ENCODE peak calls at places on chromosome 2, in eight cellular contexts. J is psoas muscle, T is WTC11, C is B cell, M is A673, O is cardiac fibroblast, N is mucosa of descending colon, D is OCI-LY7. I is an unnamed sample.

GRCh38 chr2:209579236-209579749 is 155.4 kb downstream of the MAP2 start:
- DNase-seq in J (no peak), T (peak; percentile 21), C (no peak), M (peak; percentile 45), O (peak; percentile 50), N (no peak), D (no peak), I (no peak)

GRCh38 chr2:223779877-223780276 is 57.5 kb downstream of the AP1S3 start:
- DNase-seq in J (no peak), T (peak; percentile 64), C (peak; percentile 72), M (peak; percentile 85), O (peak; percentile 75), N (no peak), D (peak; percentile 81), I (no peak)

GRCh38 chr2:11669454-11670291 is at the start of gene NTSR2:
- DNase-seq in J (peak; percentile 83), T (peak; percentile 81), C (peak; percentile 69), M (peak; percentile 73), O (peak; percentile 45), N (peak; percentile 71), D (no peak), I (no peak)

GRCh38 chr2:240060977-240061591 is 7.8 kb upstream of the OR6B3 start:
- DNase-seq in J (no peak), T (no peak), C (no peak), M (peak; percentile 71), O (peak; percentile 65), N (no peak), D (peak; percentile 63), I (peak; percentile 17)

GRCh38 chr2:22795467-22795866 is 589.5 kb upstream of the KLHL29 start:
- DNase-seq in J (no peak), T (no peak), C (no peak), M (no peak), O (no peak), N (no peak), D (no peak), I (no peak)

GRCh38 chr2:47898089-47898731 is 8.1 kb downstream of the FBXO11 start:
- DNase-seq in J (no peak), T (no peak), C (no peak), M (no peak), O (no peak), N (no peak), D (no peak), I (no peak)

GRCh38 chr2:119736021-119736420 is 23.7 kb upstream of the PTPN4 start:
- DNase-seq in J (no peak), T (no peak), C (no peak), M (peak; percentile 72), O (no peak), N (no peak), D (no peak), I (no peak)

GRCh38 chr2:26312471-26312870 is 33.5 kb upstream of the SELENOI start:
- DNase-seq in J (no peak), T (no peak), C (no peak), M (no peak), O (no peak), N (no peak), D (no peak), I (no peak)

GRCh38 chr2:20064841-20065240 is 13.4 kb upstream of the LAPTM4A start:
- DNase-seq in J (no peak), T (no peak), C (no peak), M (no peak), O (no peak), N (peak; percentile 55), D (no peak), I (no peak)

DNA sequence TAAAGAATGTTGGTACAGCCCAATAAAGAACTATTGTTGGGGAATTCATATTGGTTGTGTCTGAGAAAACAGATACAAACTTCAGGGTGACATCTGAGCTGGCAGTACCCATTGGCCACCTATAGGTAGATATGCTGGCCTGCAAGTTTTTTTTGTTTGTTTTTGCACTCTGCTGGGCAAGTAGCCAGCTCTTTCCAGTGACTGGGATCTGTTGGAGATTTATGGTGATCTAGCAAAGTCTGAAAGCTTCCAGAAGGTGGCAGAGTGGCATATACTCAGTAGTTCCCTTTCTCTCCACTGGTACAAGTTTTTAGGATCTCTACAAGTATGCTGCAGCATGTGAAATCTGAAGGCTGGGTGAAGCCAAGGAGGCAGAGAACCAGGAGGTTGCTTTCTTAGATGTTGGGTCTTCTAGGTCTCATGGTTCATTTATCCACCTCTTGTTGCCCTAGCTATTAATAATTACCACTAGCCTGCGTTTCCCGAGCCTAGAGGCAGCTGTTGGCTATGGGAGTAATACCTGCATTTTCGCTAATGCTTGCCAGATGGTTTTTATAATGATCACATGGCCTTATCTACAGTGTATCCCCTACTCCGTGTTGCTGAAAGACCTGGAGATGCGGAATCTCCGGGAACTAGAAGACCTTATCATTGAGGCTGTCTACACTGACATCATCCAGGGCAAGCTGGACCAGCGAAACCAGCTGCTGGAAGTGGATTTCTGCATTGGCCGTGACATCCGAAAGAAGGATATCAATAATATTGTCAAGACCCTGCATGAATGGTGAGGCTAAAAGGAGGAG is 9.5 kb downstream of the COPS7B start:
- DNase-seq in J (no peak), T (no peak), C (no peak), M (peak; percentile 81), O (peak; percentile 77), N (peak; percentile 46), D (no peak), I (no peak)
- TF ChIP-seq CTCF in J (no peak), T (no peak), C (no peak), M (peak; percentile 50), O (peak; percentile 35), N (peak; percentile 25), D (peak; percentile 49), I (peak; percentile 44)

GRCh38 chr2:66443977-66444855 is 9.3 kb downstream of the MEIS1 start:
- DNase-seq in J (peak; percentile 51), T (peak; percentile 14), C (no peak), M (no peak), O (peak; percentile 27), N (no peak), D (no peak), I (no peak)

GRCh38 chr2:66445781-66446177 is 10.9 kb downstream of the MEIS1 start:
- DNase-seq in J (no peak), T (peak; percentile 62), C (no peak), M (no peak), O (peak; percentile 16), N (peak; percentile 34), D (no peak), I (no peak)

GRCh38 chr2:66446178-66446860 is 11.4 kb downstream of the MEIS1 start:
- DNase-seq in J (peak; percentile 72), T (peak; percentile 50), C (no peak), M (no peak), O (peak; percentile 58), N (peak; percentile 36), D (no peak), I (no peak)

GRCh38 chr2:66446924-66447323 is 12.0 kb downstream of the MEIS1 start:
- DNase-seq in J (no peak), T (no peak), C (no peak), M (no peak), O (no peak), N (no peak), D (no peak), I (no peak)

DNA sequence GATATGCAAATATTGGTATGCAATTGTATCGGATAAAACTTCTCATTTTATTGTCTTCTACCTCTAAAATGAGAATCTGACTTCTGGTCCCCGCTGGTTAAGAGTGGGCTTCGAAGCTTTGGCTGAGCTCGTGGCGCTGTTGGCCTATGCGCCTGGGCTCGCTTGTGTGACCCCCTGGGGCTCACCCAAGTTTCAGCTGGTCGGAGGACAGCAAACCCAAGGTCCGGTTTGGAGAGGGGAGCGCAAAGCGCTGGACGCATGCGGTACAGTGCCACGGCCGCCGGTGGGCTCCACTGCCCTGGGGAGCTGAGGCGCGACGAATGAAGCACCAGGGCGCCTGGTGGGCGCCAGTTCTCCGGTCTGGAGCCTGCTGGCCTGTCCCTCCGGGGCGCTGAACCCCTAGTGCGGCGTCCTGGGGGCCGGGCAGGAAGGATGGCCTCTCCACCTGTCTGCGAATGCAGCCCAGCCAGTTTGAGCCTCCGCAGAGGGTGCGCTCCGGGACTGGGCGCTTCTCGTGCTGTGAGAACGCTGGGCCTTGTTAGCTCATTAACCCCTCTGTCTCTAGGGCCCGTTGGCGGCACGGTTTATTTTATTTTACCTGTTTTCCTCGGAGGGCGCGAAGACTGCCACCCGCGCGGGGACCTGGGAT is 10.3 kb downstream of the MEIS1 start:
- DNase-seq in J (peak; percentile 52), T (peak; percentile 60), C (no peak), M (no peak), O (no peak), N (no peak), D (no peak), I (no peak)
- TF ChIP-seq CTCF in J (no peak), T (no peak), C (no peak), M (no peak), O (no peak), N (no peak), D (no peak), I (no peak)

GRCh38 chr2:238589591-238590460 is 163.1 kb downstream of the ASB1 start:
- DNase-seq in J (no peak), T (no peak), C (no peak), M (no peak), O (no peak), N (no peak), D (no peak), I (no peak)
- TF ChIP-seq CTCF in J (no peak), T (no peak), C (no peak), M (no peak), O (no peak), N (no peak), D (no peak), I (no peak)

GRCh38 chr2:60051991-60052390 is 501.5 kb downstream of the BCL11A start:
- DNase-seq in J (no peak), T (no peak), C (no peak), M (no peak), O (no peak), N (no peak), D (no peak), I (no peak)

GRCh38 chr2:60045461-60045860 is 508.0 kb downstream of the BCL11A start:
- DNase-seq in J (no peak), T (no peak), C (no peak), M (no peak), O (no peak), N (no peak), D (no peak), I (no peak)

GRCh38 chr2:60046529-60046928 is 506.9 kb downstream of the BCL11A start:
- DNase-seq in J (no peak), T (no peak), C (no peak), M (no peak), O (no peak), N (no peak), D (no peak), I (no peak)

GRCh38 chr2:60047944-60048525 is 505.4 kb downstream of the BCL11A start:
- DNase-seq in J (peak; percentile 69), T (no peak), C (no peak), M (no peak), O (no peak), N (no peak), D (no peak), I (no peak)

GRCh38 chr2:60047347-60047746 is 506.1 kb downstream of the BCL11A start:
- DNase-seq in J (no peak), T (no peak), C (no peak), M (no peak), O (no peak), N (no peak), D (no peak), I (no peak)
- TF ChIP-seq CTCF in J (no peak), T (no peak), C (no peak), M (no peak), O (no peak), N (no peak), D (no peak), I (no peak)